ENCODE peak calls at places on chromosome 18, in five cellular contexts. B, P, A, G and N are unnamed samples.
A peak's percentile ranks its signal among the peaks of the same experiment; 100 is the strongest.

GRCh38 chr18:75214766-75215515 is 4.3 kb downstream of the TSHZ1 start:
- DNase-seq in B (no peak), P (no peak), A (no peak), G (no peak), N (no peak)

GRCh38 chr18:26549486-26550435 is 1.4 kb upstream of the KCTD1 start:
- DNase-seq in B (no peak), P (peak; percentile 52), A (no peak), G (peak; percentile 47), N (no peak)

GRCh38 chr18:28584726-28585125 is 407.8 kb upstream of the CDH2 start:
- DNase-seq in B (no peak), P (peak; percentile 24), A (no peak), G (peak; percentile 66), N (no peak)

GRCh38 chr18:77008006-77008405 is 124.6 kb downstream of the MBP start:
- DNase-seq in B (no peak), P (no peak), A (no peak), G (no peak), N (no peak)

GRCh38 chr18:11585596-11585995 is 23.8 kb upstream of the SLC35G4 start:
- DNase-seq in B (no peak), P (no peak), A (no peak), G (no peak), N (no peak)

GRCh38 chr18:56501896-56502295 is 136.5 kb downstream of the TXNL1 start:
- DNase-seq in B (no peak), P (no peak), A (no peak), G (no peak), N (no peak)

GRCh38 chr18:48902023-48902855 is 48.5 kb downstream of the SMAD7 start:
- DNase-seq in B (no peak), P (peak; percentile 80), A (no peak), G (peak; percentile 43), N (no peak)

GRCh38 chr18:52439457-52439856 is 99.5 kb downstream of the DCC start:
- DNase-seq in B (no peak), P (no peak), A (no peak), G (no peak), N (no peak)

GRCh38 chr18:35862115-35862640 is 110.3 kb upstream of the RMP24 start:
- DNase-seq in B (no peak), P (no peak), A (no peak), G (no peak), N (no peak)